ENCODE peak calls at places on chromosomes 7 and 10, in eight cellular contexts. X, Q, D, O, B, L, V and S are unnamed samples.

GRCh38 chr7:47100815-47101435 is 481.0 kb downstream of the TNS3 start:
- DNase-seq in V (peak), O (peak), B (peak), Q (peak), L (no peak), D (peak), X (no peak), S (no peak)

GRCh38 chr7:41136551-41136950 is 566.3 kb downstream of the INHBA start:
- DNase-seq in B (no peak), L (no peak), V (no peak), X (no peak), Q (no peak), D (no peak), O (no peak), S (no peak)

GRCh38 chr10:60098676-60099601 is 192.6 kb upstream of the CCDC6 start:
- DNase-seq in Q (peak), D (no peak), O (peak), V (no peak), X (no peak), B (no peak), L (no peak), S (no peak)

GRCh38 chr7:155368894-155369600 is 71.4 kb downstream of the INSIG1 start:
- DNase-seq in Q (no peak), V (no peak), O (no peak), D (no peak), B (no peak), X (no peak), L (no peak), S (no peak)

GRCh38 chr10:44402465-44403205 is 17.7 kb upstream of the CXCL12 start:
- DNase-seq in O (no peak), D (no peak), L (no peak), B (no peak), X (no peak), V (no peak), Q (no peak), S (no peak)

GRCh38 chr7:28957064-28957821 is 887 bp downstream of the TRIL start:
- DNase-seq in L (peak), O (peak), B (peak), D (no peak), X (peak), V (peak), Q (peak), S (peak)

GRCh38 chr10:114384181-114384580 is 20.1 kb downstream of the AFAP1L2 start:
- DNase-seq in D (no peak), V (no peak), B (no peak), Q (no peak), X (no peak), O (no peak), L (no peak), S (no peak)

GRCh38 chr7:521221-522070 is 1.8 kb upstream of the PDGFA start:
- DNase-seq in Q (peak), O (no peak), B (peak), X (peak), V (peak), D (no peak), L (peak), S (peak)

GRCh38 chr7:19958309-19958896 is 185.0 kb upstream of the TMEM196 start:
- DNase-seq in D (peak), X (no peak), Q (no peak), B (peak), O (no peak), V (no peak), L (no peak), S (no peak)

GRCh38 chr10:103295391-103296044 is 18.6 kb downstream of the INA start:
- DNase-seq in V (no peak), D (no peak), B (peak), Q (no peak), L (no peak), O (no peak), X (no peak), S (no peak)

GRCh38 chr10:6669269-6669859 is 89.3 kb upstream of the PRKCQ start:
- DNase-seq in L (no peak), B (peak), Q (peak), X (no peak), O (no peak), D (peak), V (peak), S (peak)
- TF ChIP-seq CTCF in L (peak), B (peak), Q (peak), X (peak), O (peak), D (peak), V (peak), S (peak)

GRCh38 chr10:113302062-113302461 is 250.8 kb upstream of the HABP2 start:
- DNase-seq in L (no peak), X (no peak), O (peak), Q (no peak), V (no peak), D (no peak), B (no peak), S (no peak)

GRCh38 chr10:113300628-113301027 is 252.2 kb upstream of the HABP2 start:
- DNase-seq in L (no peak), Q (no peak), B (no peak), D (no peak), X (no peak), V (no peak), O (no peak), S (no peak)

GRCh38 chr10:113303747-113304146 is 249.1 kb upstream of the HABP2 start:
- DNase-seq in X (no peak), D (no peak), V (no peak), B (peak), Q (no peak), L (no peak), O (no peak), S (no peak)

GRCh38 chr10:113298616-113299015 is 254.2 kb upstream of the HABP2 start:
- DNase-seq in D (no peak), B (no peak), V (no peak), L (no peak), O (no peak), Q (no peak), X (no peak), S (no peak)

GRCh38 chr10:113301342-113301984 is 251.4 kb upstream of the HABP2 start:
- DNase-seq in L (no peak), V (no peak), D (no peak), B (no peak), Q (peak), X (no peak), O (peak), S (no peak)
- TF ChIP-seq CTCF in L (no peak), V (no peak), D (no peak), B (no peak), Q (no peak), X (no peak), O (peak), S (no peak)

GRCh38 chr10:23656735-23657134 is 217.9 kb downstream of the OTUD1 start:
- DNase-seq in V (peak), B (no peak), X (no peak), D (no peak), O (peak), Q (peak), L (no peak), S (no peak)
- TF ChIP-seq CTCF in V (no peak), B (peak), X (peak), D (peak), O (peak), Q (peak), L (no peak), S (no peak)

GRCh38 chr7:141550694-141551079 is 523 bp upstream of the AGK start:
- DNase-seq in V (peak), X (peak), O (peak), D (no peak), Q (peak), B (peak), L (no peak), S (peak)

GRCh38 chr7:141551773-141552162 is 558 bp downstream of the AGK start:
- DNase-seq in L (no peak), X (no peak), B (no peak), V (no peak), D (no peak), Q (no peak), O (no peak), S (no peak)

GRCh38 chr7:141549582-141549981 is 1.6 kb upstream of the AGK start:
- DNase-seq in Q (no peak), D (no peak), V (no peak), L (no peak), O (no peak), X (no peak), B (no peak), S (no peak)

DNA sequence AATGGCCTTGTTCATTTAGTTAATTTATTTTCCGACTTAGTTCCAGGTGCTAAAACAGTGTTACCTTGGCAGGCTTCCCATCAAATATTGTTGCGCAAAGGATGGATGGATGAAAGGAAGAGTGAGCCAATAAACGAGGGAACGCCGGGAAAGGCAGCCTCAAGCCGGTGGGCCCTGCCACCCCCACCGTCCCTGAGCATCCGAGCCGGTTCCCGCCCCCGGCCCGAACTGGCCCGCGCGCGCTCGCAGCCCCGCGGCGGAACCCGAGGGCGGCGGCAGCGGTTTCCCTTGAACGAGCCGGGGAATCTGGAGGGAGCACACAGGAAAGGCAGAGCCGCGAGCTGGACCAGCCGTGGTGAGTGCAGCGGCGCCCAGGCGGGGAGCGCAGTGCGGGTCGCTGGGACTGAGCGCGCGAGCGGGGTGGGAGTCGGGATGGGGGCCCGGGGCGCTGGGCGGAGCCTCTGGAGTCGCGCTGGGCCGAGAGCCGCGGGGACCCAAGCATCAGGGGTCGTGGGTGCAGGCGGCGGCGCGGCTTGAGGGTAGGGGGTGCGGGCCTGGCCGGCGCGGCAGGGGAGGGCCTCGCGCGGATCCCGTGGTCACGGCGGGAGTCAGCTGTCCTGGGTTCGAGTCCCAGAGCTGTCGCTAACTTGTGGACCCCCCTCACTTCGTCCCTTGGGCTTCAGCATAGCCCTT is at the start of gene AGK:
- DNase-seq in V (peak), D (peak), Q (peak), X (peak), B (peak), O (peak), L (peak), S (peak)
- TF ChIP-seq CTCF in V (no peak), D (no peak), Q (no peak), X (no peak), B (no peak), O (no peak), L (no peak), S (no peak)

GRCh38 chr10:70265032-70265689 is 18.6 kb downstream of the NPFFR1 start:
- DNase-seq in V (peak), X (no peak), D (no peak), O (peak), Q (peak), B (peak), L (no peak), S (peak)
- TF ChIP-seq CTCF in V (peak), X (no peak), D (no peak), O (peak), Q (no peak), B (no peak), L (no peak), S (peak)

GRCh38 chr10:54940418-54940817 is 139.4 kb upstream of the PCDH15 start:
- DNase-seq in O (no peak), L (no peak), X (no peak), V (no peak), B (no peak), D (no peak), Q (no peak), S (no peak)
- TF ChIP-seq CTCF in O (no peak), L (no peak), X (no peak), V (no peak), B (no peak), D (no peak), Q (no peak), S (no peak)

DNA sequence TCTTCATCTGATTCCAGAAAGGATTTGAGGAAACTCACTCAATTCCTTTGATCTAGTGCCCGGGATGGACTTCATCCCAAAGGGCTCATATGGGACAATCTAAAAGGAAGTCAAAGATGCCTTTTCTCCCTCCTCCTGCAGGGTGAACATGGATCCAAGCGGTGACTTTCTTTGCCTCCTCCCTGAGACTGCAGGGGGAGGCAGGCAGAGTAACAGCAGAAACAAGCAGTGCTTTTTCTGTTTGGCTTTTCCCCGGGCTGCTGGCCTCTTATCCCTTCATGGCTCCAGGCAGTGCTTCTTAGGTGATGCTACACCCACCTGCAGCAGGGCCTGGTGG is 10.0 kb upstream of the DNMBP start:
- DNase-seq in V (no peak), B (no peak), L (no peak), X (no peak), O (peak), D (no peak), Q (no peak), S (no peak)
- TF ChIP-seq CTCF in V (no peak), B (peak), L (no peak), X (no peak), O (no peak), D (peak), Q (no peak), S (no peak)

GRCh38 chr7:27723086-27723485 is 16.9 kb upstream of the TAX1BP1 start:
- DNase-seq in O (no peak), Q (peak), L (no peak), V (no peak), D (no peak), B (peak), X (no peak), S (no peak)
- TF ChIP-seq CTCF in O (no peak), Q (no peak), L (no peak), V (no peak), D (peak), B (peak), X (no peak), S (no peak)

GRCh38 chr7:44486693-44487092 is 3.8 kb downstream of the NUDCD3 start:
- DNase-seq in V (no peak), D (no peak), O (no peak), Q (no peak), X (no peak), B (peak), L (no peak), S (no peak)
- TF ChIP-seq CTCF in V (no peak), D (no peak), O (no peak), Q (no peak), X (no peak), B (peak), L (no peak), S (no peak)